ENCODE peak calls at places on chromosomes 7 and 10, in nine cellular contexts. X, Q, W, J, Z, I, L, K and H are unnamed samples.

GRCh38 chr10:110733256-110733952 is 89.3 kb downstream of the RBM20 start:
- DNase-seq in K (no peak), Q (no peak), X (no peak), I (no peak), J (no peak), Z (no peak), W (no peak), L (no peak), H (no peak)

GRCh38 chr7:139869886-139870285 is 40.8 kb downstream of the TBXAS1 start:
- DNase-seq in W (no peak), J (no peak), L (no peak), Q (no peak), I (no peak), K (no peak), Z (no peak), X (no peak), H (no peak)

GRCh38 chr7:3588341-3588740 is 287.3 kb downstream of the SDK1 start:
- DNase-seq in Z (no peak), X (no peak), L (no peak), J (no peak), K (no peak), W (no peak), I (no peak), Q (no peak), H (no peak)

GRCh38 chr7:114150704-114151103 is 231.9 kb upstream of the PPP1R3A start:
- DNase-seq in I (no peak), X (no peak), J (no peak), Z (no peak), L (no peak), W (no peak), K (no peak), Q (no peak), H (no peak)

GRCh38 chr10:68086011-68086410 is 10.9 kb upstream of the HERC4 start:
- DNase-seq in Z (no peak), L (no peak), K (no peak), I (no peak), X (no peak), J (no peak), W (no peak), Q (peak; percentile 46), H (no peak)

GRCh38 chr7:23074443-23075244 is 30.9 kb upstream of the KLHL7 start:
- DNase-seq in L (no peak), I (no peak), J (no peak), W (no peak), X (no peak), Q (peak; percentile 11), K (no peak), Z (no peak), H (no peak)

GRCh38 chr10:8618834-8619233 is 564.3 kb downstream of the GATA3 start:
- DNase-seq in X (no peak), K (no peak), I (no peak), W (no peak), L (no peak), J (no peak), Q (no peak), Z (no peak), H (no peak)

GRCh38 chr10:45673074-45673628 is 579 bp upstream of the ZFAND4 start:
- DNase-seq in Q (peak; percentile 16), X (peak; percentile 26), I (no peak), J (no peak), K (no peak), W (peak; percentile 34), L (no peak), Z (no peak), H (peak; percentile 32)

GRCh38 chr7:42071372-42072261 is 165.4 kb downstream of the GLI3 start:
- DNase-seq in K (no peak), W (peak; percentile 22), L (no peak), J (no peak), Z (no peak), X (no peak), I (no peak), Q (peak; percentile 88), H (peak; percentile 91)

GRCh38 chr7:112723416-112723815 is 66.8 kb downstream of the TMEM168 start:
- DNase-seq in Z (peak; percentile 52), Q (peak; percentile 22), L (no peak), X (no peak), J (no peak), K (no peak), I (no peak), W (no peak), H (peak; percentile 84)

GRCh38 chr10:109964318-109964717 is 41.0 kb upstream of the XPNPEP1 start:
- DNase-seq in K (no peak), L (no peak), J (no peak), Z (no peak), W (no peak), X (no peak), Q (no peak), I (no peak), H (no peak)

GRCh38 chr7:192035-192649 is at the start of gene FAM20C:
- DNase-seq in Q (peak; percentile 97), X (peak; percentile 87), J (peak; percentile 34), I (no peak), K (peak; percentile 18), L (peak; percentile 5), W (peak; percentile 85), Z (no peak), H (peak; percentile 93)

GRCh38 chr7:91835191-91836064 is 45.1 kb downstream of the MTERF1 start:
- DNase-seq in I (no peak), X (no peak), W (no peak), Z (no peak), K (no peak), L (no peak), Q (no peak), J (no peak), H (no peak)

GRCh38 chr10:14403846-14404623 is 73.3 kb upstream of the FRMD4A start:
- DNase-seq in W (no peak), Q (no peak), X (no peak), K (no peak), L (no peak), Z (no peak), I (no peak), J (no peak), H (no peak)